ENCODE peak calls at places on chromosomes 3 and 15, in six cellular contexts. U, D, B, E, Y and Q are unnamed samples. For H3K4me1, the result is how much of the 10 kb centered on the place peaks cover.

GRCh38 chr15:33182278-33182905 is 12.1 kb downstream of the FMN1 start:
- ATAC-seq in U (no peak), D (no peak), B (peak), E (no peak), Y (peak), Q (no peak)

GRCh38 chr3:5122741-5123706 is 932 bp downstream of the ARL8B start:
- ATAC-seq in U (peak), D (peak), B (no peak), E (peak), Y (peak), Q (peak)

GRCh38 chr15:70701891-70702568 is 61.3 kb downstream of the UACA start:
- ATAC-seq in U (no peak), D (no peak), B (no peak), E (peak), Y (no peak), Q (peak)

GRCh38 chr15:50065264-50065663 is 53.8 kb downstream of the ATP8B4 start:
- ATAC-seq in U (no peak), D (no peak), B (no peak), E (no peak), Y (no peak), Q (no peak)

GRCh38 chr3:72442755-72443154 is 405.5 kb downstream of the SHQ1 start:
- ATAC-seq in U (no peak), D (no peak), B (no peak), E (no peak), Y (no peak), Q (no peak)

GRCh38 chr15:74817370-74817737 is 4.7 kb downstream of the LMAN1L start:
- ATAC-seq in U (no peak), D (peak), B (no peak), E (peak), Y (peak), Q (peak)

GRCh38 chr15:87752250-87752951 is 504.1 kb downstream of the NTRK3 start:
- ATAC-seq in U (peak), D (no peak), B (no peak), E (peak), Y (no peak), Q (peak)

GRCh38 chr3:177212278-177212610 is 15.0 kb upstream of the TBL1XR1 start:
- ATAC-seq in U (no peak), D (peak), B (no peak), E (no peak), Y (no peak), Q (no peak)

GRCh38 chr15:21261965-21262850 is 178.1 kb downstream of the POTEB3 start:
- ATAC-seq in U (peak), D (no peak), B (no peak), E (peak), Y (no peak), Q (no peak)

GRCh38 chr15:43086551-43086950 is 19.3 kb downstream of the UBR1 start:
- ATAC-seq in U (no peak), D (no peak), B (no peak), E (no peak), Y (no peak), Q (no peak)

GRCh38 chr3:158314426-158315357 is 204.8 kb downstream of the RSRC1 start:
- ATAC-seq in U (no peak), D (no peak), B (no peak), E (no peak), Y (no peak), Q (no peak)

GRCh38 chr3:160210799-160211221 is 14.4 kb upstream of the C3orf80 start:
- ATAC-seq in U (no peak), D (peak), B (peak), E (no peak), Y (peak), Q (no peak)

GRCh38 chr15:74415966-74416916 is 17.5 kb downstream of the SEMA7A start:
- ATAC-seq in U (no peak), D (no peak), B (no peak), E (no peak), Y (no peak), Q (no peak)

GRCh38 chr15:91228890-91229289 is 128.8 kb downstream of the SV2B start:
- ATAC-seq in U (no peak), D (peak), B (no peak), E (no peak), Y (no peak), Q (no peak)

GRCh38 chr15:72220678-72221077 is 10.3 kb downstream of the PKM start:
- ATAC-seq in U (no peak), D (peak), B (no peak), E (no peak), Y (peak), Q (no peak)

GRCh38 chr3:11391172-11391879 is 119.1 kb downstream of the ATG7 start:
- ATAC-seq in U (no peak), D (no peak), B (no peak), E (no peak), Y (no peak), Q (no peak)

GRCh38 chr3:138066383-138066782 is 49.0 kb downstream of the DZIP1L start:
- ATAC-seq in U (no peak), D (no peak), B (no peak), E (no peak), Y (no peak), Q (no peak)

GRCh38 chr3:178456942-178457341 is 79.3 kb upstream of the KCNMB2 start:
- ATAC-seq in U (no peak), D (no peak), B (no peak), E (peak), Y (no peak), Q (no peak)

GRCh38 chr3:113791381-113791780 is 44.5 kb downstream of the ATP6V1A start:
- ATAC-seq in U (no peak), D (no peak), B (no peak), E (no peak), Y (no peak), Q (no peak)

GRCh38 chr15:63698731-63699130 is 101.5 kb downstream of the FBXL22 start:
- ATAC-seq in U (no peak), D (no peak), B (no peak), E (no peak), Y (no peak), Q (no peak)

GRCh38 chr3:124969963-124970722 is 35.6 kb upstream of the MUC13 start:
- ATAC-seq in U (no peak), D (no peak), B (no peak), E (no peak), Y (no peak), Q (no peak)

GRCh38 chr3:124966557-124967480 is 32.3 kb upstream of the MUC13 start:
- ATAC-seq in U (no peak), D (no peak), B (no peak), E (no peak), Y (no peak), Q (peak)

GRCh38 chr3:124972457-124972856 is 37.9 kb upstream of the MUC13 start:
- ATAC-seq in U (no peak), D (no peak), B (no peak), E (no peak), Y (no peak), Q (no peak)

GRCh38 chr3:124967964-124968363 is 33.4 kb upstream of the MUC13 start:
- ATAC-seq in U (no peak), D (no peak), B (no peak), E (no peak), Y (no peak), Q (no peak)

GRCh38 chr3:124969190-124969589 is 34.6 kb upstream of the MUC13 start:
- ATAC-seq in U (no peak), D (no peak), B (no peak), E (no peak), Y (no peak), Q (no peak)
- TF ChIP-seq POLR2AphosphoS5 in U (no peak), D (no peak), B (no peak), E (no peak), Y (no peak), Q (no peak)

DNA sequence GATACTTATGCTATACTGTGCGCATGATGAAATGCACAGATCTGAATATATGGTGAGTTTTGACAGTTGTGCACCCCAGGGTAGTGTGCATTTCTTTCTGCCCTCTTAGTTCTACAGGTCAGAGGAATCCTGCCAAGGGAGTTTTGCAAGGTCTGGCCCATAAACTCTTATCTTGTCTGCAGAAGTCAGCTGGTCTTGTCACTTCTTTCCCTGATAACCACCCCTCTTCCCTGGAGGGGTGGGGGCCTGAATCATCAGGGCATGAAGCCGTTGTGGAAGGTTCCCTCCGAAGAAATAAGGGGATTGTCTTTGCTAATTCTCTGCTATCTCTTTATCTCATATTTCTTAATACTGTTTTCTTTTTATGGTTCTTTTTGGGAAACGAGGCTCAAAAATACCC is 30.4 kb downstream of the TRIM71 start:
- ATAC-seq in U (no peak), D (no peak), B (no peak), E (no peak), Y (no peak), Q (no peak)
- H3K4me3 ChIP-seq in U (no peak), D (no peak), B (no peak), E (no peak), Y (peak), Q (no peak)

DNA sequence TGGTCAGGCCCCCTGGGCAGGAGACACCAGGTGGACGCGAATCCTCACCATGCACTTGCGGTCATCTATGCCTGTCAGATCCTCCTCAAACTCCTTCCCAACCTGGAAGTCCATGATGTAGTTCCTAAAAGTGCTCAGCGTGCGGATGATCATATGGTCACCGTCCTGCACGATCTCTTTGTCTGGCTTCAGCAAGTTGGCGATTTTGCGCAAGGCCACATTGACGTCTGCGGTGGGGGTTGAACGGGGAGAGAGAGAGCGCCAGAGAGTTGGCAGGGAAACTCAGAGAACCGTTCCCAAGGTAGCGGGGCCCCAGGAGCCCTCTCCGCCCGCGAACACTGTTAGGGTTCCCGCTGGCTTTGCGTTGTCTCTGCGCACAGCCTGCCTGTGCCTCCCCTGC is 809 bp downstream of the RBP1 start:
- ATAC-seq in U (no peak), D (no peak), B (peak), E (no peak), Y (peak), Q (peak)
- H3K4me1 ChIP-seq in U (under half), D (under half), B (half or more), E (under half), Y (under half), Q (under half)

GRCh38 chr3:29605845-29606244 is 325.0 kb downstream of the RBMS3 start:
- ATAC-seq in U (no peak), D (no peak), B (no peak), E (no peak), Y (no peak), Q (no peak)

GRCh38 chr3:29606416-29606815 is 325.5 kb downstream of the RBMS3 start:
- ATAC-seq in U (no peak), D (no peak), B (no peak), E (no peak), Y (no peak), Q (no peak)

GRCh38 chr3:29597376-29598008 is 316.6 kb downstream of the RBMS3 start:
- ATAC-seq in U (no peak), D (no peak), B (no peak), E (no peak), Y (no peak), Q (no peak)

GRCh38 chr3:29601861-29602585 is 321.2 kb downstream of the RBMS3 start:
- ATAC-seq in U (no peak), D (no peak), B (no peak), E (no peak), Y (no peak), Q (no peak)
- TF ChIP-seq POLR2AphosphoS5 in U (no peak), D (no peak), B (no peak), E (no peak), Y (no peak), Q (no peak)

GRCh38 chr3:147089286-147089685 is 317.1 kb downstream of the ZIC4 start:
- ATAC-seq in U (no peak), D (no peak), B (no peak), E (no peak), Y (no peak), Q (no peak)
- H3K4me3 ChIP-seq in U (no peak), D (no peak), B (no peak), E (no peak), Y (no peak), Q (no peak)

DNA sequence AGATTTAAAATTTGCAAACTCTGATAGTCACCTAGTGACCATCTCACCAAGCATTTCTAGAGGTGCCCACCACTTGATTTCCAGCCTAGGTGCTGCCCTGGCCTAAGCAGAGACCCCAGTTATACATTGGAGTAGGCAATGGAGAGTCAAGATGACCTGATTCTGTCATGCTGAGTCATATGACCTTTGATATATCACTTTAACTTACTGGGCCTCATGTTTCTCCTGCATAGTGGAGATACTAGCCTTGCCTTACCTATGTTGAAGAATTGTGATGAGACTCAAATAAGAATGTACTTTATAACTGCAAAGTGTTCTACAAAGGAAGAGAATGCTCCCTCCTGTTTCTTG is 75.5 kb upstream of the XCR1 start:
- ATAC-seq in U (no peak), D (no peak), B (no peak), E (no peak), Y (no peak), Q (no peak)
- H3K4me1 ChIP-seq in U (under half), D (under half), B (under half), E (under half), Y (under half), Q (under half)

GRCh38 chr3:47895241-47895640 is 92.3 kb downstream of the DHX30 start:
- ATAC-seq in U (no peak), D (no peak), B (no peak), E (no peak), Y (no peak), Q (no peak)
- TF ChIP-seq POLR2AphosphoS5 in U (no peak), D (no peak), B (no peak), E (no peak), Y (no peak), Q (no peak)

GRCh38 chr15:98241032-98241554 is 280.6 kb downstream of the ARRDC4 start:
- ATAC-seq in U (no peak), D (no peak), B (no peak), E (no peak), Y (peak), Q (no peak)
- H3K4me3 ChIP-seq in U (no peak), D (no peak), B (no peak), E (no peak), Y (no peak), Q (no peak)

DNA sequence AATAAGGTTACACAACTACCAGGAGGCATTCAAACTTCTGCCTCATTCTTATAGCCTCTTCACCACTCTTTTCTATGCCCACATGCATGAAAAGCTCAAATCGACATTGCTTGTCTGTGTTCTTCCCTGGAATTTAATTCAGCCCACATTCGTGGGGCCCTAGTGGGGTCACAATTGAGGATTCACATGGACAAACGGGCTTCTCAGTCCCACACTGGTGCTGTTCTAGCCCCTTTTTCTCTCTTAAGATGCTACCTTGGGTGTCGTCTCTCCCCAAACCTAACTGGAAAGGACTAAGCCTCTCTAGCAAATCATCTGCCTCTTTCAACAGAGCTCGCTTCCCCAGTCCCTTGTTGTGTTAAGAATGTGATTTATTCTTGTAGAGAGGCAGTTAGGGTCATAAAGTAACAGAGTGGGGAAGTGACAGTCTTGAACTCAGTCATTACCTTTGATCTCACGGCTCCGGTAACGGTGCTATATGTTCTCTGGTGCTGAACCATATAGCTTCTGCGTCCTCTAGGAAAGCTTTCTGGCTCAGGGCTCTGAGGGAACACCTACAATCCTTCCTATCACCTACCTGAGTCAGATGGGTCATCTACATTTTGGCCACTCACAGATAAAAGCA is 4.9 kb downstream of the LPP start:
- ATAC-seq in U (no peak), D (no peak), B (no peak), E (no peak), Y (no peak), Q (no peak)
- H3K4me1 ChIP-seq in U (under half), D (half or more), B (under half), E (under half), Y (under half), Q (under half)

GRCh38 chr3:89697321-89697916 is 590.0 kb downstream of the EPHA3 start:
- ATAC-seq in U (no peak), D (no peak), B (no peak), E (no peak), Y (no peak), Q (no peak)
- TF ChIP-seq POLR2AphosphoS5 in U (no peak), D (no peak), B (no peak), E (no peak), Y (no peak), Q (no peak)